ENCODE peak calls at places on chromosomes 11 and 22, in four cellular contexts. M is GM12878, Y is K562, N is HepG2. F is an unnamed sample.

GRCh38 chr11:8006349-8006977 is 19.3 kb downstream of the EIF3F start:
- DNase-seq in M (peak), N (peak), Y (peak), F (peak)

GRCh38 chr22:45914309-45914708 is 62.7 kb downstream of the WNT7B start:
- DNase-seq in Y (no peak), N (no peak), M (no peak), F (no peak)

GRCh38 chr11:119029340-119030028 is 1.2 kb downstream of the SLC37A4 start:
- DNase-seq in M (no peak), Y (peak), N (peak), F (peak)

GRCh38 chr11:11816511-11817319 is 25.1 kb upstream of the USP47 start:
- DNase-seq in N (no peak), M (no peak), Y (no peak), F (no peak)

GRCh38 chr11:67409781-67410368 is 5.6 kb upstream of the CARNS1 start:
- DNase-seq in N (peak), Y (peak), M (no peak), F (no peak)

GRCh38 chr11:12274056-12274455 is 103.3 kb upstream of the PARVA start:
- DNase-seq in N (no peak), M (no peak), Y (no peak), F (no peak)

GRCh38 chr11:12324585-12324984 is 52.8 kb upstream of the PARVA start:
- DNase-seq in Y (no peak), M (no peak), N (no peak), F (no peak)

GRCh38 chr22:30295576-30295975 is 6.3 kb upstream of the CASTOR1 start:
- DNase-seq in Y (no peak), M (no peak), N (no peak), F (no peak)

GRCh38 chr11:116465056-116465455 is 307.7 kb downstream of the BUD13 start:
- DNase-seq in M (no peak), N (no peak), Y (no peak), F (no peak)

GRCh38 chr11:128691802-128692749 is 1.8 kb upstream of the FLI1 start:
- DNase-seq in N (no peak), Y (no peak), M (no peak), F (no peak)

GRCh38 chr11:69499946-69500284 is 18.5 kb downstream of the LINC01488 start:
- DNase-seq in Y (no peak), M (no peak), N (no peak), F (no peak)
- TF ChIP-seq SP1 in Y (no peak), M (no peak), N (no peak), F (no peak)

GRCh38 chr11:70420496-70420895 is 22.2 kb downstream of the CTTN start:
- DNase-seq in M (no peak), N (no peak), Y (no peak), F (no peak)

GRCh38 chr11:70424765-70425164 is 26.4 kb downstream of the CTTN start:
- DNase-seq in Y (no peak), N (no peak), M (peak), F (no peak)

GRCh38 chr11:70421123-70421522 is 22.8 kb downstream of the CTTN start:
- DNase-seq in N (no peak), M (no peak), Y (no peak), F (no peak)

GRCh38 chr11:70422692-70423522 is 24.6 kb downstream of the CTTN start:
- DNase-seq in N (no peak), M (no peak), Y (no peak), F (no peak)

DNA sequence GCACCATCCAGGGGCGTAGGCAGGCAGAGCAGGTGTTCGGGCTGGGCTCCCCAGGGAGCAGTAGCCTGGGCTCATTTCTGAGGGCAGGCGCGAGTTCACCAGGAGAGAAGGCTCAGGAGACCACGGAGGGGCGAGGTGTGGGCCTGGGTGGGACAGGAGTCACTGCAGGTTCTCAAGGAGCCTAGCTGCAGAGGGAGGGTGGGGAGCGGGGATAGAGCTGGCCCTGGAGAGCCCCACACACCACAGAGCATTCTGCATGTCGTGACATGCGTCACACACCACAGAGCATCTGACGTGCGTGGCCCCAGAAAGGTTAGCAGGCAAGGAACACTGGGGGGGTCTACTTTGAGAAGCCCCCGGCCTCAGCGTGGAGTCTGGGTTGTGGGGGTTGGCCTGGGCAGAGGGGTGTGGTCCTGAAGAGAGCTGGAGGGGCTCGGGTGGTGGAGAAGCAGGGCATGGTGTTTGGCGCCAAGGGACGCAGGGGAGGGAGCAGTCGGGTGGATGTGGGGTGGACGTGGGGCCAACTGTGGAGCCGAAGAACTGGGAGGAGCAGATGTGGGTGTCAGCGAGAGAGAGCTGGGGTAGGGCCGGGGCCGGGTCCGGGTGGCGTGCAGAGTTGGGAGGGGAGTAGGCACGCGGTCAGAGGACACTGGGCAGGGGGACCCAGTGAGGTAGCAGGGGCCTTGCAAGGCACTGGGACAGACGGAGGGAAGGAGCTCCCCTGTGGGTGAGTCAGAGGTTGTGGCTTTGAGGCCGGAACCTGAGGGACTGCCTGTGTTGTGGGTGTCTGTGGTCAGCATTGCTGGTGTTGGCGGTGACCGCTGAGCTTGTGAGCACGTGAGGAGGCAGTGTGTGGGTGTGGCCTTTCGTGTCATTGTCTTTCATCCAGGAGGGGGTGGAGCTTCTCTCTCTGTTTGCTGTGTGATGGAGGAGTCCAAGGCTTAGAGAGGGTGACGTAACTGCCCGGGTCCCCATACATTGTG is 25.5 kb downstream of the CTTN start:
- DNase-seq in M (peak), Y (peak), N (peak), F (no peak)
- TF ChIP-seq TARDBP in M (no peak), Y (no peak), N (no peak), F (no peak)

DNA sequence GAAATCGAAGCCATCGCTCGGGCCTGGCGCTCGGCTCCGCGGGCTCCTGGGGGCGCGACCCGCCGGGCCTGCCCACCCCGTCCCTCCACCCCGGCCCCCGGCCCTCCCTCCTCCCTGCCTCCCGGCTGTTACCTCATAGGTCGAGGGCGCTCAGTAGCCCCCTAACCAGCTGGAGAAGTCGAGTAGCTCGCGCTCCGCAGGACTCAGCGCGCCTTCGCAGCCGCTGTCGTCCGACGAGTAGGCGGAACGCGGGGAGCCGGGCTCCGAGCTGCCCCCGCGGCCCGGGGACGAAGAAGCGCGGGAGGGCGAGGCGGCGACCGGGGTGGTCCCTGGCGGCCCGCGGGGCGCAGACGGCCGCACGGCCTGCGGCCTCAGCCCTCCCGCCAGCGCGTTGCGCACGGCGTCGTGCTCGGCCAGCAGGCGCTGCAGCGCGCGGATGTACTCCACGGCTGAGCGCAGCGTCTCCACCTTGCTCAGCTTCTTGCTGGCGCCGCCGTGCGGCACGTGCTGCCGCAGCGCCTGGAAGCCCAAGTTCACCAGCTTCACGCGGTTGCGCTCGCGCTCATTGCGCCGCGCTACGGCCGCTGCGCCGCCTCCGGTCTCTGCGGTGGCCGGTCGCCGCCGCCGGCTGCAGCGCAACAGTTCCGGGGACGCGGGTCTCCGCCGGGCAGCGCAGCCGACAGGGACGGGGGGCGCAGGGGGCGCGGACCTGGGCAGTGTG is 627 bp downstream of the ASCL2 start:
- DNase-seq in N (no peak), M (no peak), Y (peak), F (no peak)
- TF ChIP-seq SP1 in N (no peak), M (no peak), Y (no peak), F (no peak)

GRCh38 chr22:21726650-21727049 is 8.9 kb downstream of the YPEL1 start:
- DNase-seq in N (peak), M (no peak), Y (peak), F (peak)
- TF ChIP-seq TARDBP in N (no peak), M (no peak), Y (no peak), F (no peak)

DNA sequence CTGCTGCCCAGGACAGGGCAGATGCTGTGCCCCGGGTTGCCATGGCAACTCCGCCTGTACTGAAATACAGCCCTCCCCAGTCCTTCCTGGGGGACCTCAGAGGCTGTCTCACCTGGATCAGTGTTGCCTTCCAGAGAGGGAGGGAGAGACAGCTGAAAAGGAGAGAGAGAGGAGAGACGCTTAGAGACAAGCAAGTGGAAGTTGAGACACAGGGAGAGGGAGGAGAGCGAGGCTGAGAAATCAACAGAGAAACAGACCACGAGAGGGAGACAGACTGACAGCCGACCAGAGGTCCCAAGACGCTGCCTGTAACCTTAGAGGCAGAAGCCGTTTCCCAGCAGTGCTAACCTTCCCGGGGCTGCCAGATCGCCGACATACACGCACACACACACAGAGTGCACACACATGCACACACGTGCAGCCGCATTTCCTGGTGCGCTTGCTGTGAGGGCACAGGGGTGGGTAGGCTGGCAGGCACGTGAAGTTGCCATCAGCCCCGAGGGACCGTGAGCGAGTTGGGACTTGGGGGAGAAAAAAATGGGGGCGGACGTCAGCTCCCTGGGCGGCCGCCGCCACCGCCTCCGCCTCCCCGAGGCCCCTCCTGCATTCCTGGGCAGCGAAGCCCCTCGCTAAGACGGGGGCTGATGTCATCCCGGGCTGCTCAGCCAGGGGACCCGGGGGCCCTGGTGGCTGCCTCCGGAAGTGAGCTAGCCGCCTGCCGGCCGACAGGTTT is 88.6 kb upstream of the CRYBB3 start:
- DNase-seq in Y (peak), M (peak), N (peak), F (peak)
- TF ChIP-seq SP1 in Y (no peak), M (no peak), N (no peak), F (no peak)

GRCh38 chr22:24947383-24947782 is 889 bp upstream of the LHFPL7 start:
- DNase-seq in N (no peak), Y (no peak), M (no peak), F (no peak)

GRCh38 chr22:24947881-24948280 is 1.4 kb upstream of the LHFPL7 start:
- DNase-seq in M (no peak), Y (no peak), N (no peak), F (no peak)

GRCh38 chr22:24945430-24945829 is 1.1 kb downstream of the LHFPL7 start:
- DNase-seq in N (no peak), M (no peak), Y (no peak), F (no peak)

GRCh38 chr22:24950272-24950902 is 2.1 kb upstream of the KIAA1671 start:
- DNase-seq in N (peak), Y (no peak), M (no peak), F (peak)

DNA sequence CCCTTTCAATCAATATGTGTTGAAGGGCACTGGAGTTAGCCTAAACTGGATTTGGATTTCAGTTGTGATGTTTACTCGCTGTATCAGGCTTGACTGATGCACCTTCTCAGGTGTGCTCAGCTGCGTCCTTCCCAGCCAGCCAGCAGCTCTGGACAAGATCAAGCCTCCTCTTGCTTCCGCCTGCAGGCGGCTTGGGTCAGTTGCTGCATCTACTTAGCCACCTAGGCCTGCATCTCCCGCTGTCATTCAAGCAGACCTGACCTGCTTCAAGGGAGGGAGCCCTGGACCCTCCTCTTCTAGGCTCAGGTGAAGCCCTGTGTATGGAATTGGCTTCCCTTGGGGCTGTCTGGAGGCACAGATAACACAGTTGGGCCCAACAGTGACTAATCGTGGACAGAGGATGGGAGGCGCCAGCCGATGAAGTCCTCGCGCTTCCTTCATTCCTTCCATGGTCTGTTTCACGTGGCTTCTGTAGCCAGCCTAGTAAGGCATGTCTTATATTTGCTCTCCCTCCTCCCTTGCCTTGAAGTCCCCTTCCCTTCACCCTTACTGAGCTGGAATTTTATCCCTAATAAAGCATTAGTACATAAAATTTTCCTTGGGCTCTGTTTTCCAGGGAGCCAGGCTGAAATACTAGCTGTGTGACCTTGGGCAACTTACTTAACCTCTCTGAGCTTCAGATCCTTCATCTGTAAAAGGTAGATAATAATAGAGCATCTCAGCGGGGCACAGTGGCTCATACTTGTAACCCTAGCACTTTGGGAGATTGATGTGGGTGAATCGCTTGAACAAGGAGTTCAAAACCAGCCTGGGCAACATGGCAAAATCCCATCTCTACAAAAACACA is 2.1 kb upstream of the LHFPL7 start:
- DNase-seq in M (no peak), Y (no peak), N (no peak), F (no peak)
- TF ChIP-seq TARDBP in M (no peak), Y (no peak), N (no peak), F (no peak)

GRCh38 chr11:44861829-44862545 is 88.7 kb downstream of the TP53I11 start:
- DNase-seq in N (peak), Y (peak), M (peak), F (peak)
- TF ChIP-seq SP1 in N (no peak), Y (no peak), M (peak), F (no peak)

GRCh38 chr11:69010361-69010891 is 2.6 kb downstream of the MRGPRF start:
- DNase-seq in Y (no peak), M (no peak), N (no peak), F (no peak)
- TF ChIP-seq TARDBP in Y (no peak), M (no peak), N (no peak), F (no peak)

F was measured in HEK293T.